ENCODE peak calls at places on chromosomes 1 and 21, in six cellular contexts. L, A, B, P, J and M are unnamed samples.
A peak's percentile ranks its signal among the peaks of the same experiment; 100 is the strongest.

GRCh38 chr1:72230746-72231145 is 51.6 kb downstream of the NEGR1 start:
- DNase-seq in L (no peak), A (no peak), B (no peak), P (no peak), J (no peak), M (no peak)

GRCh38 chr1:54989473-54989872 is 9.0 kb downstream of the TMEM61 start:
- DNase-seq in L (no peak), A (no peak), B (no peak), P (no peak), J (no peak), M (no peak)

GRCh38 chr21:31945576-31945975 is 72.8 kb downstream of the HUNK start:
- DNase-seq in L (no peak), A (no peak), B (no peak), P (no peak), J (no peak), M (no peak)

GRCh38 chr1:58755468-58755872 is 28.4 kb downstream of the JUN start:
- DNase-seq in L (no peak), A (peak; percentile 70), B (no peak), P (no peak), J (peak; percentile 41), M (no peak)

GRCh38 chr1:15951341-15952153 is 24.4 kb downstream of the ZBTB17 start:
- DNase-seq in L (no peak), A (no peak), B (peak; percentile 29), P (no peak), J (no peak), M (no peak)

GRCh38 chr1:53572061-53572801 is 113.0 kb downstream of the DMRTB1 start:
- DNase-seq in L (peak; percentile 87), A (peak; percentile 15), B (peak; percentile 53), P (peak; percentile 70), J (peak; percentile 30), M (no peak)

GRCh38 chr1:18645172-18646090 is 14.8 kb downstream of the PAX7 start:
- DNase-seq in L (no peak), A (no peak), B (no peak), P (peak; percentile 85), J (no peak), M (no peak)

GRCh38 chr1:55352080-55352800 is 137.1 kb upstream of the USP24 start:
- DNase-seq in L (no peak), A (no peak), B (no peak), P (no peak), J (no peak), M (no peak)

GRCh38 chr1:109620396-109620817 is 770 bp downstream of the AMPD2 start:
- DNase-seq in L (peak; percentile 46), A (no peak), B (no peak), P (peak; percentile 46), J (peak; percentile 69), M (peak; percentile 51)

GRCh38 chr1:247681288-247681897 is 1.9 kb upstream of the OR13G1 start:
- DNase-seq in L (peak; percentile 89), A (peak; percentile 10), B (peak; percentile 76), P (peak; percentile 86), J (peak; percentile 2), M (no peak)

GRCh38 chr1:12595839-12596821 is 21.9 kb downstream of the DHRS3 start:
- DNase-seq in L (peak; percentile 79), A (no peak), B (no peak), P (peak; percentile 79), J (peak; percentile 92), M (peak; percentile 84)

GRCh38 chr1:212980123-212980800 is 29.9 kb downstream of the VASH2 start:
- DNase-seq in L (peak; percentile 18), A (no peak), B (no peak), P (peak; percentile 76), J (no peak), M (no peak)

GRCh38 chr1:201552941-201553341 is 14.0 kb downstream of the NAV1 start:
- DNase-seq in L (no peak), A (no peak), B (peak; percentile 53), P (peak; percentile 36), J (no peak), M (no peak)

GRCh38 chr1:190067592-190067991 is 410.1 kb downstream of the BRINP3 start:
- DNase-seq in L (no peak), A (no peak), B (no peak), P (no peak), J (no peak), M (no peak)

GRCh38 chr1:82284213-82284612 is 483.5 kb downstream of the ADGRL2 start:
- DNase-seq in L (no peak), A (no peak), B (no peak), P (no peak), J (no peak), M (no peak)

GRCh38 chr1:6412896-6413295 is 6.8 kb downstream of the HES2 start:
- DNase-seq in L (no peak), A (no peak), B (peak; percentile 57), P (peak; percentile 1), J (no peak), M (no peak)

GRCh38 chr1:115461526-115461925 is 123.5 kb upstream of the NGF start:
- DNase-seq in L (no peak), A (no peak), B (no peak), P (no peak), J (peak; percentile 9), M (no peak)
- TF ChIP-seq CTCF in L (no peak), A (peak; percentile 37), B (peak; percentile 37), P (no peak), J (no peak), M (peak; percentile 19)

GRCh38 chr1:216566809-216567208 is 143.6 kb upstream of the USH2A start:
- DNase-seq in L (no peak), A (no peak), B (peak; percentile 46), P (no peak), J (no peak), M (no peak)
- TF ChIP-seq CTCF in L (peak; percentile 51), A (peak; percentile 5), B (peak; percentile 60), P (peak; percentile 51), J (no peak), M (no peak)

DNA sequence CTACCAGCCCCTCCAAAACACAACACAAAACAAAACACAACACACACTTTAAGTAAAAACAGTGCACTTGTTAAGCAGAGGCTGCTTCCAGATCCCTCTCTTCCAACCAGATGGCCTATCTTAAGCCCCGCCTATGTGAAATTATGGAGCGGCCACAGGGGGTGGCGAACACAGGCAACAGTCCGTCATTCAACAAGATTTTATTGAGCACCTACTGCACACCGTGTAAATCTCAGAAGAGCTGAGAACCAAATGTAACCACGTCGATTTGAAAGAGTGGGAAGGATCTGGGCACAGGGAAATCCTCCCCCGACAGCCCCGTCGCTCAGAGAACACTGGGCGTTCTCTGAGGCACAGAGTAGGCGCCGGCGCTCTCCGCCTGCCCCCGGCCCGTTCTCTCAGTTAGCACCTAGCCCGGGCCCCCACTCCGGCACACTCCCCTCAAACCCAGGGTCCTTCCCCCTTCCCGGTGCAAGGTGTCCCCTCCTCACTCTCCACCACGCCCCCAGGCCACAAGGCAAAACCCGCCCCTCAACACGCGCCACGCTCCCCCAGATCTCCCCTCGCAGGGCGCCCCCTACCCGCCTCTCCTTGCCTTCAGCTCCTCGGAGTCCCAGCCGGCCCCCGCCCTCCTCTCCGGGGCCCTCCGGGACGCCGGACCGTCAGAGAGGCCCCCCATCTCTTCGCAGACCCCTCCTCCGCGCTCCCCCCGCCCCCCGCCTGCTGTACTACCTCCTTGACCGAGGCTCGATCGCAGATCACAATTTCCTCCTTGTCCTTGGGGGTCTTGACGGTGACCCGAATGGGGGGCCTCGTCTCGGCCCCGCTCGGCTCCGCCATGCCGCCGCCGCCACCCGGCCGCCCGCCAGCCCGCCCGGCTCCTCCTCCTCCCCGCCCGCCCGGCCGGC is 482 bp downstream of the UBQLN4 start:
- DNase-seq in L (peak; percentile 84), A (peak; percentile 72), B (peak; percentile 93), P (peak; percentile 94), J (peak; percentile 86), M (peak; percentile 82)
- TF ChIP-seq CTCF in L (peak; percentile 31), A (peak; percentile 18), B (peak; percentile 79), P (peak; percentile 55), J (no peak), M (no peak)

GRCh38 chr21:30268608-30269197 is 14.0 kb downstream of the KRTAP24-1 start:
- DNase-seq in L (peak; percentile 48), A (no peak), B (no peak), P (peak; percentile 71), J (no peak), M (no peak)
- TF ChIP-seq CTCF in L (peak; percentile 20), A (no peak), B (peak; percentile 72), P (peak; percentile 72), J (no peak), M (no peak)

DNA sequence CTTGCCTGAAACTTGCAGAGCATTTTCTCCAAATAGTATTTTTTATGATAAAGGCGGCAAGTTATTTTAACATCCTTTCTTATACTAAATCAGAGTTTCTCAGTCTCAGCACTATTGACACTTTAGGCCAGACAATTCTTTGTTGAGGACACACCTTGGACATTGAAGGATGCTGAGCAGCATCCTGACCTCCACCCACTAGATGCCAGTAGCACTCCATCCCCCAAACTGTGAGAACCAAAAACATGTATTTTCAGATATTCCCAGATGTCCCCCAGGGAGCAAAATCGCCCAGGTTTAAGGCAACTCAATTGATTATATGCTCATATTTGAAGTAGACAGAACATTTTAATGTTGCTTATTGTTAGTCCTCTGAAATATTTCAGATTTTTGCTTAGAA is 299.4 kb downstream of the ZP4 start:
- DNase-seq in L (no peak), A (no peak), B (no peak), P (no peak), J (no peak), M (no peak)
- TF ChIP-seq CTCF in L (no peak), A (no peak), B (peak; percentile 41), P (peak; percentile 38), J (no peak), M (no peak)